ENCODE peak calls at places on chromosomes 6 and 20, in five cellular contexts. T is DMS153, E is H54, N is adrenal gland, M is colonic mucosa. H is an unnamed sample.

GRCh38 chr6:89173634-89174033 is 27.8 kb downstream of the PM20D2 start:
- DNase-seq in N (no peak), T (no peak), M (no peak), E (no peak), H (no peak)

GRCh38 chr6:166411721-166412151 is 29.0 kb upstream of the MPC1 start:
- DNase-seq in T (no peak), N (no peak), M (no peak), E (no peak), H (no peak)

GRCh38 chr6:155108070-155108815 is 113.1 kb downstream of the TIAM2 start:
- DNase-seq in E (no peak), N (no peak), T (no peak), M (no peak), H (no peak)

GRCh38 chr6:165600606-165601005 is 62.4 kb downstream of the PDE10A start:
- DNase-seq in E (no peak), M (no peak), T (no peak), N (no peak), H (no peak)

GRCh38 chr6:170019259-170020040 is 268.0 kb downstream of the ERMARD start:
- DNase-seq in M (no peak), N (peak), E (no peak), T (no peak), H (no peak)

GRCh38 chr6:163218361-163218894 is 196.1 kb upstream of the QKI start:
- DNase-seq in T (no peak), N (no peak), M (no peak), E (no peak), H (no peak)

GRCh38 chr6:132669690-132670291 is 10.8 kb upstream of the TAAR1 start:
- DNase-seq in M (no peak), T (no peak), E (peak), N (no peak), H (peak)

GRCh38 chr6:6525948-6526347 is 62.6 kb upstream of the LY86 start:
- DNase-seq in N (no peak), T (no peak), M (no peak), E (no peak), H (no peak)

GRCh38 chr6:158008894-158009891 is 27.5 kb downstream of the SYNJ2 start:
- DNase-seq in M (no peak), T (no peak), N (peak), E (no peak), H (no peak)

GRCh38 chr20:41533537-41534136 is 84.5 kb downstream of the CHD6 start:
- DNase-seq in T (peak), E (no peak), M (peak), N (no peak), H (no peak)

H was measured in ACHN.